ENCODE peak calls at places on chromosomes 5 and 9, in ten cellular contexts. J is HCT116, K is endothelial cell of umbilical vein, W is heart right ventricle, P is A673, Z is gastrocnemius medialis, C is AG10803, E is PC-3, B is fibroblast of mammary gland, G is AG04450. Y is an unnamed sample.

GRCh38 chr5:131357739-131358561 is 94.1 kb downstream of the CDC42SE2 start:
- DNase-seq in J (no peak), K (no peak), W (no peak), P (no peak), Z (no peak), C (no peak), E (no peak), B (peak; percentile 27), G (no peak), Y (no peak)

GRCh38 chr5:86861514-86861913 is 243.8 kb downstream of the COX7C start:
- DNase-seq in J (no peak), K (no peak), W (peak; percentile 10), P (peak; percentile 3), Z (no peak), C (no peak), E (peak; percentile 19), B (no peak), G (no peak), Y (no peak)

GRCh38 chr9:79020266-79020665 is 551.5 kb upstream of the TLE4 start:
- DNase-seq in J (no peak), K (no peak), W (no peak), P (no peak), Z (no peak), C (no peak), E (no peak), B (no peak), G (no peak), Y (no peak)

GRCh38 chr9:7570107-7570720 is 229.4 kb downstream of the DMAC1 start:
- DNase-seq in J (peak; percentile 44), K (peak; percentile 58), W (peak; percentile 37), P (peak; percentile 63), Z (no peak), C (peak; percentile 40), E (peak; percentile 61), B (peak; percentile 65), G (no peak), Y (peak; percentile 32)

GRCh38 chr9:68961587-68961986 is 52.3 kb downstream of the PRKACG start:
- DNase-seq in J (no peak), K (no peak), W (no peak), P (no peak), Z (no peak), C (no peak), E (no peak), B (no peak), G (no peak), Y (no peak)

GRCh38 chr9:133942206-133942975 is 49.7 kb downstream of the VAV2 start:
- DNase-seq in J (no peak), K (no peak), W (no peak), P (no peak), Z (no peak), C (no peak), E (no peak), B (no peak), G (no peak), Y (no peak)

GRCh38 chr9:133171161-133171955 is 7.6 kb upstream of the GBGT1 start:
- DNase-seq in J (no peak), K (no peak), W (no peak), P (no peak), Z (no peak), C (no peak), E (no peak), B (no peak), G (no peak), Y (no peak)

GRCh38 chr9:18606831-18607230 is 132.9 kb downstream of the ADAMTSL1 start:
- DNase-seq in J (no peak), K (peak; percentile 44), W (no peak), P (no peak), Z (no peak), C (peak; percentile 66), E (no peak), B (peak; percentile 37), G (no peak), Y (peak; percentile 75)

GRCh38 chr5:151038801-151039238 is 18.4 kb downstream of the GPX3 start:
- DNase-seq in J (no peak), K (peak; percentile 71), W (no peak), P (no peak), Z (no peak), C (no peak), E (peak; percentile 65), B (peak; percentile 31), G (no peak), Y (no peak)

GRCh38 chr5:128264567-128264966 is 181.0 kb downstream of the SLC12A2 start:
- DNase-seq in J (no peak), K (no peak), W (no peak), P (no peak), Z (no peak), C (no peak), E (no peak), B (no peak), G (no peak), Y (no peak)
- TF ChIP-seq CTCF in J (peak; percentile 18), K (no peak), W (peak; percentile 8), P (no peak), Z (no peak), C (no peak), E (no peak), B (no peak), G (peak; percentile 23), Y (no peak)

DNA sequence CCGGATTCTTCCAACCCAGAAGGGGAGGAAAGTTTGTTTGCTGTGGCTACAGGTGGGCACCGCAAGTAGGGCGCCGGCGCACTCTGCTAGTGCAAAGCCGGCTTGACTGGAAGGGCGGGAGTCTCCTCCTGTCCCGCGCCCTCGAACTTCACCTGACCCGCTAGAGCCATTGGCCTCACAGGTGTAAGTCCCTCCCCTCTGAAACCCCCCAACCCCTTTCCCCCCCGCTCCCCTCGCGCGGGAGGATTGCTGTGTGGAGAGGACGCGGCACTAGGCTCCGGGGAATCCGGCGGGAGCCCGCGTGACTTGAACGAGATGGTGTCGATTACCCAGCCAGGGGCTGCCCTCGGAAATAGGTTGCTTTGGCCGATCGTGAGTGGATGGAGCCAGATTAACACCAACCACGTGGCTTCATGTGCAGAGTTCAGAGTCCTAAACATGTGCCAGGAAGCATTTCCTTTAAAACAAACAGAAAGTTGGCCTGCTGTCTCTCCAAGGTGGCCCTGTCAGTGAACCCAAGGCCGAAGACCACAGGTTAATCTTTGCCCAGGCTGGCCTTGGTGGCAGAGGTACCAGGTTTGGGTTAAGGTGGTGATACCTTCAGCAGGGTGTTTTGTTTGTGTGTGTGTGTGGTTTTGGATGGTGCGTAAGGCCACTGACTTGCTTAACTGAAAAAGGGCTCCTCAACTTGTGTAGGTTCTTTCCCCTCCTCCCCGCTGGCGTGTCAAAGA is 1.0 kb downstream of the IQGAP2 start:
- DNase-seq in J (no peak), K (no peak), W (no peak), P (peak; percentile 61), Z (no peak), C (no peak), E (no peak), B (no peak), G (no peak), Y (no peak)
- H3K4me3 ChIP-seq in J (peak overlapping the region; percentile 66), K (no peak overlapping the region), W (peak overlapping the region; percentile 66), P (peak overlapping the region; percentile 89), Z (peak overlapping the region; percentile 56), C (no peak overlapping the region), E (no peak overlapping the region), B (no peak overlapping the region), G (no peak overlapping the region), Y (no peak overlapping the region)

GRCh38 chr5:96434201-96434645 is 1.2 kb upstream of the PCSK1 start:
- DNase-seq in J (peak; percentile 7), K (peak; percentile 75), W (peak; percentile 69), P (peak; percentile 89), Z (no peak), C (peak; percentile 58), E (peak; percentile 63), B (peak; percentile 75), G (peak; percentile 42), Y (peak; percentile 76)

GRCh38 chr5:96440185-96440538 is 7.1 kb upstream of the PCSK1 start:
- DNase-seq in J (no peak), K (no peak), W (no peak), P (no peak), Z (no peak), C (no peak), E (no peak), B (no peak), G (no peak), Y (no peak)

DNA sequence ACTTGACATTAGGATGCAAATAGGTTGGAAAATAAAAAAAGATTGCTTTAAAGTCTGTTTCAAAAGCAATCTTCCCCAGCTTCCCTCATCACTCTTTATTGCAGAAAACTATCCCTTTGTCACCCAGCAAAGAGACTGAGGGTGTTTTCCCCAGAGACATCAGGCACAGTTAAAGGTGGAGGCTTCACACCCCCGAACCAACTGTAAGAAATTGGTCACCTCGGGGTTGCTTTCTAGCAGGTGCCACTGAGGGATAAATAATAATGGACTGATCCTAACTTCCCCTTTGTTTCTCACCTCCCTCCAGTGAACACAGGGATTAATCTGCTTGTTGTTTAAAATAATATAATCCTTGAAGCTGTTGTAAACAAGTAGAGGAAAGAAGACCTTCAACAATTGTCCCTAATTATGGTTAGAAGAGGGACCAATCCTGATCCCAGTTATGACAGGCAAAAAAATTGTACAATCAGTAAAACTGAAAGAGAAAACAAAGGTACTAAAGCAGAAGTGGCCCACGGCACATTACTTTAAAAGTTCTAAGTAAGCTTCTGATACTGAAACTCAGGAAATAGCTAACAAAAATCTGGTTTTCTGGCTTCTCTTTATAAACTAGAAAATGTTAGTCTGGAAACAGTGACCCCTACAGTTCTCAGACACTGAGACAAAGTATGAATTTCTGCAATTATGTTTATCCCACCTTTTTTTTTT is 6.6 kb upstream of the PCSK1 start:
- DNase-seq in J (no peak), K (peak; percentile 20), W (no peak), P (no peak), Z (no peak), C (no peak), E (peak; percentile 2), B (peak; percentile 17), G (no peak), Y (no peak)
- TF ChIP-seq CTCF in J (peak; percentile 34), K (no peak), W (no peak), P (peak; percentile 24), Z (no peak), C (no peak), E (peak; percentile 40), B (peak; percentile 28), G (peak; percentile 6), Y (peak; percentile 28)

GRCh38 chr9:83698976-83699585 is 8.7 kb downstream of the UBQLN1 start:
- DNase-seq in J (no peak), K (peak; percentile 33), W (no peak), P (no peak), Z (no peak), C (no peak), E (no peak), B (no peak), G (no peak), Y (no peak)

GRCh38 chr9:83699615-83700014 is 8.1 kb downstream of the UBQLN1 start:
- DNase-seq in J (no peak), K (no peak), W (no peak), P (no peak), Z (no peak), C (no peak), E (no peak), B (no peak), G (no peak), Y (no peak)

GRCh38 chr9:83706703-83707517 is 848 bp downstream of the UBQLN1 start:
- DNase-seq in J (no peak), K (peak; percentile 76), W (peak; percentile 38), P (peak; percentile 80), Z (peak; percentile 25), C (peak; percentile 12), E (no peak), B (no peak), G (no peak), Y (peak; percentile 34)

GRCh38 chr9:83701286-83701685 is 6.5 kb downstream of the UBQLN1 start:
- DNase-seq in J (no peak), K (no peak), W (no peak), P (no peak), Z (no peak), C (no peak), E (no peak), B (no peak), G (no peak), Y (no peak)

GRCh38 chr9:83701769-83702168 is 6.0 kb downstream of the UBQLN1 start:
- DNase-seq in J (no peak), K (peak; percentile 88), W (no peak), P (no peak), Z (no peak), C (peak; percentile 83), E (peak; percentile 55), B (peak; percentile 84), G (no peak), Y (peak; percentile 75)
- H3K4me3 ChIP-seq in J (no peak overlapping the region), K (no peak overlapping the region), W (no peak overlapping the region), P (no peak overlapping the region), Z (peak overlapping the region; percentile 15), C (no peak overlapping the region), E (no peak overlapping the region), B (no peak overlapping the region), G (no peak overlapping the region), Y (no peak overlapping the region)